ENCODE peak calls at places on chromosomes 16 and 17, in ten cellular contexts. D is fibroblast of pulmonary artery, C is transverse colon, I is PC-9, Q is tibial artery, F is WERI-Rb-1, Y is pancreas, A is breast epithelium, M is epithelial cell of esophagus, R is WTC11. B is an unnamed sample.

GRCh38 chr16:80924372-80924978 is 82.2 kb downstream of the CMC2 start:
- DNase-seq in I (peak), M (peak), D (peak), A (no peak), F (peak), C (peak), Q (peak), R (peak), Y (peak), B (peak)

GRCh38 chr16:52237823-52238222 is 309.1 kb downstream of the TOX3 start:
- DNase-seq in C (no peak), A (no peak), D (no peak), Y (no peak), F (no peak), R (no peak), Q (no peak), I (no peak), M (no peak), B (no peak)

GRCh38 chr16:88287219-88287618 is 95.5 kb upstream of the ZNF469 start:
- DNase-seq in D (peak), F (no peak), Q (no peak), M (no peak), A (no peak), R (no peak), Y (no peak), I (peak), C (no peak), B (no peak)

GRCh38 chr17:51087072-51087757 is 33.5 kb downstream of the SPAG9 start:
- DNase-seq in Q (no peak), Y (no peak), A (no peak), F (no peak), M (no peak), D (no peak), R (no peak), C (no peak), I (no peak), B (no peak)

GRCh38 chr17:45690876-45691275 is 93.2 kb upstream of the CRHR1 start:
- DNase-seq in Y (no peak), M (no peak), I (no peak), F (no peak), R (no peak), A (no peak), D (no peak), C (no peak), Q (no peak), B (no peak)

GRCh38 chr16:2828521-2828840 is 1.6 kb upstream of the ZG16B start:
- DNase-seq in M (no peak), Q (no peak), A (no peak), R (no peak), D (no peak), I (no peak), Y (no peak), F (no peak), C (no peak), B (no peak)

GRCh38 chr16:56862776-56863175 is 2.2 kb upstream of the SLC12A3 start:
- DNase-seq in R (no peak), D (no peak), A (no peak), F (no peak), Q (no peak), Y (no peak), I (no peak), M (no peak), C (peak), B (no peak)

GRCh38 chr17:81734405-81735055 is 22.4 kb downstream of the SLC25A10 start:
- DNase-seq in Y (no peak), F (no peak), Q (no peak), C (peak), A (no peak), D (no peak), I (peak), M (no peak), R (no peak), B (no peak)

GRCh38 chr17:48127371-48128051 is 19.9 kb downstream of the SNX11 start:
- DNase-seq in A (peak), I (peak), M (peak), C (no peak), R (no peak), Q (no peak), D (peak), F (peak), Y (no peak), B (no peak)

GRCh38 chr16:3020247-3020603 is at the start of gene TNFRSF12A:
- DNase-seq in I (peak), Y (peak), Q (peak), D (peak), R (peak), C (peak), A (peak), M (peak), F (peak), B (peak)

GRCh38 chr16:27383511-27384243 is 18.3 kb upstream of the IL21R start:
- DNase-seq in Y (no peak), R (no peak), D (no peak), F (no peak), Q (peak), A (no peak), C (no peak), I (no peak), M (no peak), B (no peak)

GRCh38 chr16:72989203-72989991 is 58.5 kb downstream of the ZFHX3 start:
- DNase-seq in I (peak), Y (no peak), F (no peak), R (no peak), D (peak), A (no peak), C (no peak), Q (peak), M (peak), B (no peak)

GRCh38 chr17:82901836-82902235 is 62.0 kb upstream of the ZNF750 start:
- DNase-seq in A (no peak), Q (no peak), R (no peak), F (no peak), I (no peak), M (no peak), D (no peak), C (no peak), Y (no peak), B (no peak)

GRCh38 chr16:79571065-79571697 is 29.4 kb downstream of the MAF start:
- DNase-seq in M (no peak), A (no peak), F (no peak), I (no peak), R (no peak), Y (no peak), D (no peak), C (no peak), Q (no peak), B (no peak)

GRCh38 chr17:77002103-77003045 is 134.2 kb downstream of the MGAT5B start:
- DNase-seq in M (peak), Q (no peak), A (no peak), I (peak), Y (no peak), C (no peak), F (no peak), R (no peak), D (peak), B (no peak)

DNA sequence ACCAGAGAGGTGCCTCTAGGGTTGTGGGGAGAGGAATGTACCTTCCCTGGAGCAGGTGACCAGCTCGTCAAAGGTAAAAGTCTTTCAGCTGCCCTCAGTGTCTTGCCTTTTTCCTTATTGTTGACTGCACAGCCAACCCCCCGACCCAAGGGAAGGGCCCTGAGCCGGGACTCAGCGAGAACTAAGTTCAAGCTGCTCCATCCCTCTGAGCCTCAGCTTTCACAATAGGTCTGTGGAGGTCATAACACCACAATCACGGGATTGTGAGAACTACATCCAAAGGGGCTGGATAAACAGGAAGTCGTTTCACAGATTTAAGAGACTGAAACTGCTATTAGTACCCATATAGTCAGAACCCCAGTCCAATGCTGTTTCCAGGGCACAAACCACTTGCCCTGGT is 2.6 kb upstream of the KRT36 start:
- DNase-seq in I (no peak), D (peak), Q (peak), Y (no peak), A (no peak), R (no peak), C (no peak), M (no peak), F (no peak), B (no peak)
- TF ChIP-seq CTCF in I (no peak), D (no peak), Q (no peak), Y (no peak), A (no peak), R (no peak), C (no peak), M (no peak), F (no peak), B (no peak)

GRCh38 chr16:57949013-57949412 is 21.9 kb downstream of the CNGB1 start:
- DNase-seq in I (no peak), D (no peak), A (no peak), Q (no peak), C (no peak), F (no peak), R (no peak), M (no peak), Y (no peak), B (no peak)
- TF ChIP-seq CTCF in I (no peak), D (no peak), A (no peak), Q (no peak), C (no peak), F (no peak), R (no peak), M (no peak), Y (no peak), B (no peak)

GRCh38 chr17:57111386-57111785 is 26.3 kb downstream of the AKAP1 start:
- DNase-seq in Y (no peak), I (no peak), M (no peak), R (no peak), Q (no peak), A (no peak), F (no peak), C (no peak), D (no peak), B (no peak)

GRCh38 chr17:57108656-57109392 is 23.8 kb downstream of the AKAP1 start:
- DNase-seq in F (no peak), Y (no peak), I (no peak), D (no peak), C (peak), R (no peak), M (no peak), A (no peak), Q (peak), B (no peak)

GRCh38 chr17:57110152-57110542 is 25.1 kb downstream of the AKAP1 start:
- DNase-seq in C (no peak), F (no peak), Q (peak), D (no peak), R (no peak), A (no peak), I (no peak), M (no peak), Y (no peak), B (no peak)

GRCh38 chr17:57110579-57111367 is 25.7 kb downstream of the AKAP1 start:
- DNase-seq in F (no peak), Q (no peak), I (no peak), Y (no peak), R (no peak), M (no peak), D (no peak), A (no peak), C (no peak), B (no peak)

DNA sequence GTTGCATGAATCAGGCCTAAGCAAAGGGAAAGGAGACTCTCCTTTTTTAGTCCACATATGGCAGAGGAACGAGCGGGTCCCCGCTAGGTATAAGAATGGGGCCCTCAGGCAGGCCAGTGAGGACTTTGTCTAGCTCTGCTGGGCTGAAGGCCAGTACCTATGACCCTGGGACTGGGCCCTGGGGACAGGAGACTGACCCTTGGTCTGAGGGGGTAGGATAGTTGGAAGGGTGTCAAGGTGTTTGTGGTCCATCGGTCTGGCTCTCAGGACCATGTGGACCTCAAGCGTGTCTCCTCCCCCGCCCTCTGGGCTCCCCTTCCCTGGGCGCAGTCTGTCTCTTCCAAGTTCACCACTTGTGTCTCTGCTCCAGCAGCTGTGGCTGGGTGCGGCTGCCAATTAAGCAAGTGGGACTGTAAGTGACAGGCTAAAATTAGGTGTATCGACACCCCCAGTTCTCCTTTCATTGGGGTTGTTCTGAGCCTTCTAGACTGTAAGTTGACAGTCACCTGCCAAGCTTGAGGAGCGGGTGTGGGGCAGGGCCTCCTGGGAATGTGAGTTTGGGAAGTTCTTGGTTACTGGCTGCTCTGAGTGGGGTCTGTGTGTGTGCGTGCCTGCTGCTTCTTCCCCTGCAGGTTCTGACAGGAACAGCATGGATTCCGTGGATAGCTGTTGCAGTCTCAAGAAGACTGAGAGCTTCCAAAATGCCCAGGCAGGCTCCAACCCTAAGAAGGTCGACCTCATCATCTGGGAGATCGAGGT is 24.5 kb downstream of the AKAP1 start:
- DNase-seq in Q (no peak), D (peak), C (peak), A (peak), I (no peak), M (peak), F (peak), R (peak), Y (no peak), B (no peak)
- TF ChIP-seq CTCF in Q (no peak), D (peak), C (peak), A (peak), I (no peak), M (peak), F (peak), R (no peak), Y (no peak), B (no peak)

GRCh38 chr17:20095366-20096080 is 86.4 kb downstream of the SPECC1 start:
- DNase-seq in I (peak), F (peak), M (peak), Y (peak), Q (peak), A (peak), R (peak), C (peak), D (peak), B (no peak)
- TF ChIP-seq CTCF in I (no peak), F (peak), M (peak), Y (no peak), Q (peak), A (no peak), R (no peak), C (no peak), D (peak), B (no peak)

GRCh38 chr16:67298277-67298676 is 18.9 kb downstream of the PLEKHG4 start:
- DNase-seq in I (no peak), A (no peak), F (no peak), C (no peak), Y (no peak), D (no peak), Q (peak), M (no peak), R (no peak), B (no peak)

GRCh38 chr16:67296422-67296821 is 17.1 kb downstream of the PLEKHG4 start:
- DNase-seq in A (no peak), M (no peak), I (peak), F (no peak), C (no peak), Y (no peak), D (peak), Q (no peak), R (no peak), B (no peak)

GRCh38 chr16:67291461-67291860 is 12.1 kb downstream of the PLEKHG4 start:
- DNase-seq in R (no peak), Y (no peak), F (no peak), D (no peak), M (no peak), C (no peak), A (no peak), I (no peak), Q (no peak), B (no peak)

GRCh38 chr16:67294171-67294757 is 14.9 kb downstream of the PLEKHG4 start:
- DNase-seq in F (no peak), C (no peak), Y (no peak), R (no peak), Q (no peak), I (no peak), D (no peak), A (no peak), M (no peak), B (no peak)

DNA sequence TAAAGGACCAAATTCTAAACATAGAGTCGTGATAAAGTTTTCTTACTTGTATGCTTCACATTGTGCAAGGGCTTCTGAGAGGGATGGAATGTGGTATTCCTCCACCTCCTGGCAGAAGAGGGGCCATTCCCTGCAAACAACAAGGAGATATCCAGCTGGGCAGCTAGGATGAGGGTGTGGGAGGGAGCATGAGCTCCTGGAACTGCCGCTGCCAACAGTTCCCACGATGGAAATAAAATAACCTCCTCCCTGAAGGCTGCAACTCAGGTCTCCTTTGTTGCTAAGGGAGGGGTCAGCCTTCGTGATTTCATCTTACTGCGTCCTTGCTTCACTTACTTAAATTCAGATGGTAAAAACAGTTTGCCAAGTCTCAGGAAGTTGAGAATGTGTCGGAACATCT is 15.6 kb downstream of the PLEKHG4 start:
- DNase-seq in F (no peak), D (peak), M (no peak), A (no peak), C (no peak), R (no peak), Y (no peak), I (no peak), Q (no peak), B (no peak)
- TF ChIP-seq CTCF in F (no peak), D (peak), M (no peak), A (no peak), C (no peak), R (no peak), Y (no peak), I (no peak), Q (no peak), B (no peak)

GRCh38 chr17:39700148-39700987 is 504 bp downstream of the ERBB2 start:
- DNase-seq in Y (no peak), I (peak), M (peak), A (no peak), F (no peak), R (peak), C (no peak), Q (no peak), D (peak), B (no peak)
- TF ChIP-seq CTCF in Y (no peak), I (no peak), M (no peak), A (no peak), F (no peak), R (no peak), C (no peak), Q (no peak), D (no peak), B (no peak)